ENCODE peak calls at places on chromosome 12, in six cellular contexts. J is activated CD4-positive, alpha-beta T cell treated with anti-CD3 and anti-CD28 coated beads, Interleukin-2, amount 50 U/mL, for 4 hours; K is fibroblast of pulmonary artery; N is mesothelial cell of epicardium; W is GM06990; V is activated CD4-positive, CD25-positive, alpha-beta regulatory T cell. Y is an unnamed sample.

GRCh38 chr12:44696542-44696941 is 179.6 kb downstream of the NELL2 start:
- DNase-seq in V (no peak), W (no peak), N (no peak), J (no peak), K (no peak), Y (no peak)

GRCh38 chr12:89385965-89386537 is 33.8 kb upstream of the DUSP6 start:
- DNase-seq in J (no peak), V (no peak), N (no peak), W (no peak), K (no peak), Y (no peak)

GRCh38 chr12:6226002-6226700 is 26.0 kb downstream of the CD9 start:
- DNase-seq in K (peak), J (no peak), V (no peak), W (no peak), N (no peak), Y (no peak)

GRCh38 chr12:55472297-55472696 is 2.4 kb upstream of the OR6C70 start:
- DNase-seq in V (no peak), N (no peak), J (no peak), W (no peak), K (no peak), Y (no peak)

GRCh38 chr12:59937148-59937547 is 341.3 kb downstream of the SLC16A7 start:
- DNase-seq in N (no peak), W (no peak), J (no peak), V (no peak), K (no peak), Y (no peak)

GRCh38 chr12:116813271-116814041 is 67.8 kb downstream of the HRK start:
- DNase-seq in N (no peak), V (no peak), W (no peak), J (no peak), K (no peak), Y (no peak)

GRCh38 chr12:54357802-54358619 is 6.3 kb downstream of the GPR84 start:
- DNase-seq in J (peak), W (no peak), V (no peak), K (no peak), N (no peak), Y (no peak)

GRCh38 chr12:79844693-79845092 is 90.2 kb downstream of the PPP1R12A start:
- DNase-seq in N (no peak), K (peak), W (no peak), V (no peak), J (no peak), Y (no peak)

GRCh38 chr12:42976620-42977019 is 387.1 kb upstream of the PRICKLE1 start:
- DNase-seq in K (no peak), N (no peak), J (no peak), W (no peak), V (no peak), Y (no peak)

GRCh38 chr12:113242018-113242418 is 20.8 kb downstream of the TPCN1 start:
- DNase-seq in V (no peak), W (no peak), J (no peak), N (no peak), K (no peak), Y (no peak)

GRCh38 chr12:6264402-6265037 is 46.0 kb upstream of the PLEKHG6 start:
- DNase-seq in K (no peak), J (no peak), W (no peak), N (no peak), V (no peak), Y (no peak)

GRCh38 chr12:107127482-107128185 is 34.3 kb upstream of the CRY1 start:
- DNase-seq in V (no peak), J (no peak), W (no peak), K (no peak), N (no peak), Y (no peak)

GRCh38 chr12:26646571-26646970 is 186.4 kb downstream of the ITPR2 start:
- DNase-seq in J (no peak), V (no peak), N (no peak), W (no peak), K (no peak), Y (no peak)

GRCh38 chr12:81644503-81644902 is 114.6 kb downstream of the PPFIA2 start:
- DNase-seq in W (no peak), V (no peak), J (no peak), N (no peak), K (peak), Y (no peak)

GRCh38 chr12:113470871-113471618 is 626 bp downstream of the LHX5 start:
- DNase-seq in J (no peak), W (no peak), V (no peak), N (no peak), K (no peak), Y (no peak)

GRCh38 chr12:28021704-28022103 is 49.2 kb upstream of the PTHLH start:
- DNase-seq in J (no peak), V (no peak), W (no peak), K (no peak), N (no peak), Y (no peak)

GRCh38 chr12:23028158-23028802 is 403.3 kb downstream of the ETNK1 start:
- DNase-seq in K (no peak), V (no peak), J (no peak), W (no peak), N (no peak), Y (no peak)

GRCh38 chr12:112303004-112303403 is 79.2 kb downstream of the HECTD4 start:
- DNase-seq in K (peak), J (peak), W (peak), V (no peak), N (no peak), Y (no peak)

GRCh38 chr12:50733720-50734119 is 30.2 kb upstream of the ATF1 start:
- DNase-seq in J (no peak), W (no peak), N (no peak), V (no peak), K (no peak), Y (no peak)

GRCh38 chr12:52648012-52648550 is 3.9 kb downstream of the KRT2 start:
- DNase-seq in J (no peak), W (no peak), K (no peak), N (no peak), V (no peak), Y (no peak)

GRCh38 chr12:55009171-55009570 is 10.6 kb upstream of the NEUROD4 start:
- DNase-seq in J (no peak), W (no peak), N (no peak), V (no peak), K (no peak), Y (no peak)

GRCh38 chr12:1474059-1474537 is 120.3 kb downstream of the FBXL14 start:
- DNase-seq in W (no peak), K (peak), V (no peak), J (no peak), N (no peak), Y (no peak)

GRCh38 chr12:78964521-78964920 is 99.9 kb downstream of the SYT1 start:
- DNase-seq in N (no peak), W (no peak), V (no peak), K (no peak), J (no peak), Y (no peak)

GRCh38 chr12:119328111-119328510 is 6.4 kb upstream of the CCDC60 start:
- DNase-seq in K (no peak), V (no peak), N (no peak), W (no peak), J (no peak), Y (no peak)

GRCh38 chr12:82527165-82527780 is 159.4 kb upstream of the TMTC2 start:
- DNase-seq in N (no peak), K (peak), V (no peak), J (no peak), W (peak), Y (no peak)

GRCh38 chr12:57272337-57273151 is 21.6 kb upstream of the STAC3 start:
- DNase-seq in W (no peak), N (no peak), V (no peak), J (no peak), K (peak), Y (no peak)

GRCh38 chr12:26971963-26972362 is 33.7 kb downstream of the FGFR1OP2 start:
- DNase-seq in J (peak), W (peak), N (no peak), K (no peak), V (peak), Y (no peak)

GRCh38 chr12:57736743-57737466 is 1.6 kb downstream of the AGAP2 start:
- DNase-seq in N (no peak), J (no peak), V (no peak), K (no peak), W (no peak), Y (no peak)

GRCh38 chr12:89578499-89578898 is 52.7 kb upstream of the POC1B start:
- DNase-seq in J (no peak), V (no peak), W (no peak), N (no peak), K (no peak), Y (no peak)

GRCh38 chr12:120155072-120155471 is 38.5 kb upstream of the RAB35 start:
- DNase-seq in V (no peak), W (no peak), N (no peak), K (no peak), J (no peak), Y (no peak)

GRCh38 chr12:20127401-20127800 is 240.9 kb upstream of the PDE3A start:
- DNase-seq in W (no peak), J (no peak), K (peak), V (no peak), N (no peak), Y (no peak)

GRCh38 chr12:26651566-26652188 is 181.3 kb downstream of the ITPR2 start:
- DNase-seq in V (no peak), W (peak), N (no peak), J (no peak), K (peak), Y (no peak)

GRCh38 chr12:106839343-106839742 is 64.9 kb downstream of the RIC8B start:
- DNase-seq in N (no peak), V (no peak), K (no peak), W (no peak), J (no peak), Y (no peak)

GRCh38 chr12:123965382-123965781 is 7.2 kb downstream of the CCDC92 start:
- DNase-seq in N (no peak), V (no peak), W (no peak), K (no peak), J (no peak), Y (no peak)

GRCh38 chr12:76290963-76291859 is 57.0 kb downstream of the BBS10 start:
- DNase-seq in J (no peak), V (no peak), W (no peak), N (no peak), K (no peak), Y (no peak)

GRCh38 chr12:64670039-64670438 is 59.7 kb downstream of the RASSF3 start:
- DNase-seq in J (no peak), W (no peak), K (no peak), N (no peak), V (no peak), Y (no peak)

GRCh38 chr12:12734561-12735071 is 17.4 kb downstream of the CDKN1B start:
- DNase-seq in V (no peak), N (no peak), K (no peak), W (no peak), J (no peak), Y (no peak)

GRCh38 chr12:110661337-110661972 is 27.5 kb downstream of the HVCN1 start:
- DNase-seq in V (peak), K (no peak), N (no peak), W (peak), J (no peak), Y (no peak)

Y was measured in cortex of kidney.